ENCODE peak calls at places on chromosomes 1 and 21, in four cellular contexts. One of them, this sample, is unnamed.

GRCh38 chr21:44425895-44426662 is 29.2 kb upstream of the LRRC3 start:
- DNase-seq in esophagus squamous epithelium: no peak
- DNase-seq in keratinocyte: no peak
- DNase-seq in K562: no peak
- DNase-seq in this sample: no peak

GRCh38 chr1:115670476-115671175 is 28.9 kb downstream of the VANGL1 start:
- DNase-seq in esophagus squamous epithelium: no peak
- DNase-seq in keratinocyte: no peak
- DNase-seq in K562: no peak
- DNase-seq in this sample: peak

GRCh38 chr1:117828206-117828605 is 101.2 kb downstream of the GDAP2 start:
- DNase-seq in esophagus squamous epithelium: no peak
- DNase-seq in keratinocyte: no peak
- DNase-seq in K562: no peak
- DNase-seq in this sample: peak

GRCh38 chr1:15712158-15712557 is 23.9 kb upstream of the SLC25A34 start:
- DNase-seq in esophagus squamous epithelium: no peak
- DNase-seq in keratinocyte: no peak
- DNase-seq in K562: no peak
- DNase-seq in this sample: no peak

GRCh38 chr1:1068374-1069060 is 5.6 kb downstream of the RNF223 start:
- DNase-seq in esophagus squamous epithelium: no peak
- DNase-seq in keratinocyte: no peak
- DNase-seq in K562: no peak
- DNase-seq in this sample: no peak

GRCh38 chr1:108685524-108685923 is 6.6 kb upstream of the PRPF38B start:
- DNase-seq in esophagus squamous epithelium: no peak
- DNase-seq in keratinocyte: no peak
- DNase-seq in K562: no peak
- DNase-seq in this sample: no peak

GRCh38 chr1:234315588-234315987 is 57.7 kb upstream of the COA6 start:
- DNase-seq in esophagus squamous epithelium: no peak
- DNase-seq in keratinocyte: no peak
- DNase-seq in K562: no peak
- DNase-seq in this sample: no peak

GRCh38 chr1:160584784-160585183 is 5.5 kb upstream of the CD84 start:
- DNase-seq in esophagus squamous epithelium: no peak
- DNase-seq in keratinocyte: no peak
- DNase-seq in K562: no peak
- DNase-seq in this sample: no peak

GRCh38 chr1:18535391-18536210 is 54.9 kb downstream of the KLHDC7A start:
- DNase-seq in esophagus squamous epithelium: no peak
- DNase-seq in keratinocyte: no peak
- DNase-seq in K562: no peak
- DNase-seq in this sample: no peak

GRCh38 chr1:11358991-11359390 is 86.0 kb downstream of the UBIAD1 start:
- DNase-seq in esophagus squamous epithelium: no peak
- DNase-seq in keratinocyte: no peak
- DNase-seq in K562: no peak
- DNase-seq in this sample: no peak

GRCh38 chr1:205812271-205812877 is 624 bp downstream of the SLC41A1 start:
- DNase-seq in esophagus squamous epithelium: no peak
- DNase-seq in keratinocyte: no peak
- DNase-seq in K562: peak
- DNase-seq in this sample: peak

GRCh38 chr1:205811660-205812059 is 1.3 kb downstream of the SLC41A1 start:
- DNase-seq in esophagus squamous epithelium: no peak
- DNase-seq in keratinocyte: no peak
- DNase-seq in K562: peak
- DNase-seq in this sample: no peak

GRCh38 chr1:205809942-205810345 is 3.1 kb downstream of the SLC41A1 start:
- DNase-seq in esophagus squamous epithelium: no peak
- DNase-seq in keratinocyte: no peak
- DNase-seq in K562: no peak
- DNase-seq in this sample: no peak

GRCh38 chr1:205809469-205809868 is 3.5 kb downstream of the SLC41A1 start:
- DNase-seq in esophagus squamous epithelium: no peak
- DNase-seq in keratinocyte: no peak
- DNase-seq in K562: no peak
- DNase-seq in this sample: no peak

DNA sequence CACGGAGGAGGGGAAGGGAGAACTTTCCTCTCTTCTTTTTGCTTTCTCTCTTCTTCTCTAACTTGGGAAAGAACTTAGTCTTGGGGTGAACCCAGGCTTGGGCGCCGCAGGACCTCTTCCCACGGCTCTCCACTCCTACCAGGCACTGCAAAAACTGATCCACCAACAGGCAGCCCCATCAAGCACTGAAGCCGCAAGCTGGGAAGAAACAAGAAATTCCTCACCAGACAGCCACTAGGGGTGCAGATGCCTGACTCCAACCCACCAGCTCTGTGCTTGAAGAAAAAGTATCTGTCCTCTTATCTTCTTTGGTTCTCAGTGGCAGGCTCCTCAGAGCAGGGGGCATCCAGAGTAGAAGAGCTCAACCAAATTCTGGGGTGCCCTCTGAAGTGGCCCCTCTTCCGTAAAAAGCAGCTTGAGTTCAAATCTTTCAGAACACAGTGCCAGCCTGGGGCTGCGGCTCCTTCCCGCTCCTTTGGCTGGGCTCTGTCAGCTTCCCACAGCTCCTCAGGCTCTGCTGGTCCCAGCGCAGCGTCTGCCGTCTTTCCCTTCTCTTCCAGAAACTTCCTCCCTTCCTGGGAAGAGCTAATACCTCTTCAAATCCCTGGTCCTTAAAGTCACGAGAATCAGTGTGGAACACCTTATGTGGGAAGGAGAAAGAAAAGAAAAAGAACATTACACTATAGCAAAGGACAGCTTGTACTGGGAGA is 2.4 kb downstream of the SLC41A1 start:
- DNase-seq in esophagus squamous epithelium: no peak
- DNase-seq in keratinocyte: no peak
- DNase-seq in K562: no peak
- DNase-seq in this sample: no peak
- TF ChIP-seq CTCF in esophagus squamous epithelium: no peak
- TF ChIP-seq CTCF in keratinocyte: peak
- TF ChIP-seq CTCF in K562: peak
- TF ChIP-seq CTCF in this sample: peak

DNA sequence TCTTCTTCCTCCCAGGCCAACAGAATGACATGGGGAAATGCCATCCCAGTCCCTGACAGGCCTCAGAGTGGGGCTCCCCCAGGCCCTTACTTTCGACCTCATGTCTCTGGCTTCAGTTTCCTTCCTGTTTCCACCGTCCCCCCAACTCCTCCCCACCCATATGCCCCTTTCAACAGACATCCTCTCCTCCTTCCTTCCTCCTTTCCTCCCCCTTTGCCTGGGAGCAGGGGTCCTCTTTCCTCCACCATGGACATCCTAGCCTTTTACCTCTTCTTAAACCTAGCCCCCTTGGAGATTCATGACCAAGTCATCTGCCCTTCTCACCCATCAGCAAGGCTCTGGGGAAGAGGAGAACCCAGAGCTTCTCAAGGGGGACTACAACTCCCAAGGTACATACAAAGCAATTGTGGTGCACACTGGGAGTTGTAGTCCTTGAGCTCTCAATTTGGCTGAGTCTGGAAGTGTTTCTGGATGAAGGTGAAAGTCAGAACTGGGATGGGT is 4.0 kb downstream of the ZBTB7B start:
- DNase-seq in esophagus squamous epithelium: no peak
- DNase-seq in keratinocyte: no peak
- DNase-seq in K562: no peak
- DNase-seq in this sample: no peak
- H3K4me3 ChIP-seq in esophagus squamous epithelium: peak
- H3K4me3 ChIP-seq in keratinocyte: no peak
- H3K4me3 ChIP-seq in K562: no peak
- H3K4me3 ChIP-seq in this sample: no peak

DNA sequence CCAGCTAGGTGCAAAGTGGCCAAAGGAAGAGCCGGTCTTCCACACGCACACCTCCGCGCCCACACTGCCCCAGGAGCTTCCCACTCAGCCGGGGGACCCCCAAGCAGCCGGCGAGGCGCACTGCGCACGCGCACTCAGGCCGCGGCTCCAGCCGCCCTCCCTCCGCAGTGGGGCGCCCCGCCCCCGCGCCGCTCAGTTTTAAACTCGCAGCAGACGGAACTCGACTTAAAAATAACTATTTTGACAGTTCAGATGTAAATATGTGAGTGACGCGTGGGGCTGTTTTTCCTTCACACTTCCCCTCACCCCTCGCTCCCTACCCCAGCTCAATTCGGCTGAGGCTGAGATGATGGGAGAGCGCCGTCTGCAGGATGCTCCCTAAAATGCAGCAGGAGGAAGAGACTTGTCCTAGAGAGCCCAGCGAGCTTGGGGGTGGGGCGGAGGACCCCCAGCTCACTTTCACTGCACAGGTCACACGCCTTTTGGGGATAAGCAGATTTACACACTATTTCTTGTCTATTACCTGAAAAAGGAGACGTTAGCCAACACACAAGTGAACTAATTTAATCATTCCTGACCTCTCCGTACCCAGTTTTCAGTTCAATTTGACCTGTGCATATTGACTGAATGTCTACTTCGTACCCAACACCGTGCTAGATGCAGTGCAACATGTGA is 8.9 kb upstream of the LEMD1 start:
- DNase-seq in esophagus squamous epithelium: no peak
- DNase-seq in keratinocyte: no peak
- DNase-seq in K562: peak
- DNase-seq in this sample: peak
- TF ChIP-seq CTCF in esophagus squamous epithelium: peak
- TF ChIP-seq CTCF in keratinocyte: peak
- TF ChIP-seq CTCF in K562: peak
- TF ChIP-seq CTCF in this sample: peak

GRCh38 chr1:28176492-28177470 is at the start of gene PTAFR:
- DNase-seq in esophagus squamous epithelium: no peak
- DNase-seq in keratinocyte: no peak
- DNase-seq in K562: no peak
- DNase-seq in this sample: no peak

GRCh38 chr1:28171246-28171645 is 5.2 kb downstream of the PTAFR start:
- DNase-seq in esophagus squamous epithelium: no peak
- DNase-seq in keratinocyte: no peak
- DNase-seq in K562: no peak
- DNase-seq in this sample: no peak

GRCh38 chr1:28172690-28173150 is 3.8 kb downstream of the PTAFR start:
- DNase-seq in esophagus squamous epithelium: no peak
- DNase-seq in keratinocyte: no peak
- DNase-seq in K562: peak
- DNase-seq in this sample: no peak

GRCh38 chr1:28173151-28173979 is 3.1 kb downstream of the PTAFR start:
- DNase-seq in esophagus squamous epithelium: no peak
- DNase-seq in keratinocyte: no peak
- DNase-seq in K562: no peak
- DNase-seq in this sample: peak

GRCh38 chr1:28173980-28174297 is 2.6 kb downstream of the PTAFR start:
- DNase-seq in esophagus squamous epithelium: no peak
- DNase-seq in keratinocyte: no peak
- DNase-seq in K562: peak
- DNase-seq in this sample: peak
- H3K4me3 ChIP-seq in esophagus squamous epithelium: no peak
- H3K4me3 ChIP-seq in keratinocyte: no peak
- H3K4me3 ChIP-seq in K562: no peak
- H3K4me3 ChIP-seq in this sample: no peak

GRCh38 chr1:192793983-192794767 is 14.7 kb upstream of the RGS2 start:
- DNase-seq in esophagus squamous epithelium: no peak
- DNase-seq in keratinocyte: no peak
- DNase-seq in K562: no peak
- DNase-seq in this sample: no peak
- TF ChIP-seq CTCF in esophagus squamous epithelium: no peak
- TF ChIP-seq CTCF in keratinocyte: no peak
- TF ChIP-seq CTCF in K562: no peak
- TF ChIP-seq CTCF in this sample: no peak

DNA sequence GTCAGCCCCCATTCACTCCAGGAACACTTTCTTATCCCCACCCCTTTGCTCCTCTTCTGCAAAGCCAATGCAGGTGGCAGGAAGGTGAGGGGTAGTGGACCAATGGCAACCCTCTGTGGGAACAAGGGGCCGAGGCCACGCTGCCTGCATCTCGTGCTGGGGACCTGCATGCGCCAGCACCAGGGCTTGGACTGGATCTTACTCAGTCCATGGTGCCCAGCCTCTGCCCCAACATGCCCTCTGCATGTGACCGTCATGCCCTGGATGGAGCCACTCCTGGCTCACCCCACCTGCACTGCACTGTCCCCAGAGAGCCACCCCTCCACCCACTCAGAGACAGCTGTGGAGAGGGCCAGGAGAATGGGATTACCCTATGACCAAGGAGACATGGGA is 22.2 kb downstream of the CITED4 start:
- DNase-seq in esophagus squamous epithelium: no peak
- DNase-seq in keratinocyte: no peak
- DNase-seq in K562: no peak
- DNase-seq in this sample: no peak
- H3K4me3 ChIP-seq in esophagus squamous epithelium: no peak
- H3K4me3 ChIP-seq in keratinocyte: no peak
- H3K4me3 ChIP-seq in K562: no peak
- H3K4me3 ChIP-seq in this sample: no peak

This sample was measured in fibroblast of mammary gland.